ENCODE peak calls at places on chromosomes 6 and 20, in ten cellular contexts. Q is small intestine; A is bronchial epithelial cell; T is PC-3; W is K562; V is CD8-positive, alpha-beta T cell; C is heart left ventricle; H is right lobe of liver; Z is fibroblast of lung; K is CD4-positive, CD25-positive, alpha-beta regulatory T cell. R is an unnamed sample.

GRCh38 chr6:167307342-167307955 is 16.3 kb downstream of the UNC93A start:
- DNase-seq in T (no peak), V (no peak), H (no peak), Q (no peak), K (no peak), C (no peak), W (no peak), A (no peak), Z (no peak), R (no peak)

GRCh38 chr6:50842446-50842845 is 23.8 kb downstream of the TFAP2B start:
- DNase-seq in K (no peak), H (no peak), A (no peak), W (no peak), Z (no peak), T (no peak), V (no peak), C (no peak), Q (no peak), R (no peak)

GRCh38 chr20:23118144-23118543 is 32.0 kb upstream of the CD93 start:
- DNase-seq in V (no peak), A (no peak), H (no peak), Z (no peak), C (no peak), Q (no peak), W (no peak), K (no peak), T (no peak), R (no peak)

GRCh38 chr20:48257833-48258232 is 472.6 kb upstream of the SULF2 start:
- DNase-seq in A (no peak), C (no peak), Z (no peak), V (no peak), K (no peak), T (no peak), Q (no peak), H (no peak), W (no peak), R (no peak)

GRCh38 chr6:147204843-147205311 is 660 bp downstream of the STXBP5 start:
- DNase-seq in V (no peak), Z (no peak), A (peak; percentile 63), K (no peak), Q (no peak), T (peak; percentile 50), W (no peak), H (no peak), C (no peak), R (no peak)

GRCh38 chr20:11274137-11274536 is 600.3 kb upstream of the JAG1 start:
- DNase-seq in K (no peak), Z (peak; percentile 62), W (no peak), T (peak; percentile 89), H (no peak), Q (peak; percentile 72), A (peak; percentile 70), C (no peak), V (no peak), R (peak; percentile 7)

GRCh38 chr6:17940151-17940791 is 47.2 kb downstream of the KIF13A start:
- DNase-seq in A (no peak), V (no peak), C (no peak), K (no peak), T (no peak), H (no peak), Z (no peak), W (no peak), Q (no peak), R (no peak)

GRCh38 chr6:64250126-64250525 is 614.5 kb downstream of the PHF3 start:
- DNase-seq in C (no peak), K (no peak), T (peak; percentile 56), Q (no peak), V (no peak), W (no peak), Z (peak; percentile 11), A (no peak), H (no peak), R (no peak)

GRCh38 chr6:126944512-126944911 is 174.0 kb upstream of the RSPO3 start:
- DNase-seq in Q (no peak), A (no peak), K (no peak), C (no peak), V (no peak), Z (no peak), H (no peak), W (no peak), T (no peak), R (no peak)

DNA sequence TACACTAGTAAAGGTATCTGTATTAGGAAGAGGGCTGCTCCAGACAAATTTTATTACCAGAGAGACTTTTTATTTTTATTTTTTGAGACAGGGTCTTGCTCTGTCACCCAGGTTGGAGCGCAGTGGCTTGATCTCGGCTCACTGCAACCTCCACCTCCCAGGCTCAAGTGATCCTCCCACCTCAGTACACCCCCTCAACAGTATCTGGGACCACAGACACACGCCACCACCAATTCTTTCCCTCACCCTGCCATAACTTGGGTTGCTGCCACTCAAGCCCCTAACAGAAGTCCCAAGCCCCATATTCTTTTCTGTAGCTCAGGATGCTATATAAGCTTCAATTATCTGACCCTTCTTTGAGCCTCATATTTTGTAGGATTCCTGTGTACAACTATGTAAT is 6.9 kb downstream of the BCL2L1 start:
- DNase-seq in Z (no peak), V (no peak), T (no peak), A (no peak), Q (no peak), C (no peak), W (no peak), H (no peak), K (no peak), R (no peak)
- H3K36me3 ChIP-seq in Z (peaks cover 25% of the 10 kb centered on the region), V (peaks cover 8% of the 10 kb centered on the region), T (peaks cover 72% of the 10 kb centered on the region), A (peaks cover 8% of the 10 kb centered on the region), Q (no peaks in the 10 kb centered on the region), C (peaks cover 12% of the 10 kb centered on the region), W (peaks cover 95% of the 10 kb centered on the region), H (no peaks in the 10 kb centered on the region), K (peaks cover 7% of the 10 kb centered on the region), R (peaks cover 98% of the 10 kb centered on the region)

GRCh38 chr6:57262901-57263694 is 41.0 kb upstream of the RAB23 start:
- DNase-seq in W (no peak), Z (peak; percentile 99), T (peak; percentile 78), K (no peak), Q (no peak), H (no peak), C (no peak), A (peak; percentile 49), V (no peak), R (no peak)

GRCh38 chr6:57268294-57268640 is 46.2 kb upstream of the RAB23 start:
- DNase-seq in C (no peak), K (no peak), Z (no peak), W (no peak), H (no peak), T (no peak), A (no peak), Q (no peak), V (no peak), R (no peak)

GRCh38 chr6:57265755-57266221 is 43.7 kb upstream of the RAB23 start:
- DNase-seq in Q (no peak), C (no peak), W (no peak), V (no peak), A (peak; percentile 40), Z (peak; percentile 77), K (no peak), H (no peak), T (peak; percentile 69), R (no peak)

GRCh38 chr6:57262491-57262890 is 40.4 kb upstream of the RAB23 start:
- DNase-seq in C (peak; percentile 46), W (no peak), A (no peak), Q (no peak), V (no peak), K (no peak), T (no peak), Z (peak; percentile 73), H (peak; percentile 47), R (no peak)

DNA sequence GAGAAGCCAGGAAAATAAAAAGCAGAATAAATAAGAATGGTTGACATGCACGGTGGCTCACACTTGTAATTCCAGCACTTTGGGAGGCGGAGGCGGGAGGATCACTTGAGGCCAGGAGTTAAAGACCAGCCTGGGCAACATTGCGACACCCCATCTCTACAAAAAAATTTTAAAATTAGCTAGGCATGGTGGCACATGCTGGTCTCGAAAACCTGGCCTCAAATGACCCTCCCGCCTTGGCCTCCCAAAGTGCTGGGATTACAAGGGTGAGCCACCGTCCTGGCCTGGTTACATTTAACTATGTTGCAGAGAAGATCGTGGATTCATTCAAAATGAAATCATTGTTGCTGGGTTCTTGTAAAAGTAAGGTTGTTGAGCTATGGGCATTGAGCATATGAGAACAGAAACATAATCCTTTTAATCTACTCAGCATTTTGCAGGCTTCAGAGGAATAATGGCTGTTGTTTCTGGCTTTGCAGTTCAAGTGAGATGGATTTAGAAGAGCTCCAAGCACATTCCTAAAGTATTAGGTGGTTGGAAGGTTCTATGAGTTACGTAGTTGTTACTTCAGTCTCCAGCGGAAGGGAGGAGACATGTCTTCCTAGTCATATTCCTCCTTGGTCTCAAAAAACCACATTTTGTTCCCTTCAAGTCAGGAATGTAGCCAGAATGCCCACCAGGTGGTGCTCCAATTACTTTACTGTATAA is 45.6 kb upstream of the RAB23 start:
- DNase-seq in Z (peak; percentile 99), A (peak; percentile 97), K (peak; percentile 5), H (no peak), V (peak; percentile 41), T (peak; percentile 97), W (peak; percentile 46), Q (peak; percentile 12), C (peak; percentile 33), R (peak; percentile 36)
- H3K27me3 ChIP-seq in Z (no peaks in the 10 kb centered on the region), A (no peaks in the 10 kb centered on the region), K (no peaks in the 10 kb centered on the region), H (no peaks in the 10 kb centered on the region), V (no peaks in the 10 kb centered on the region), T (no peaks in the 10 kb centered on the region), W (no peaks in the 10 kb centered on the region), Q (no peaks in the 10 kb centered on the region), C (no peaks in the 10 kb centered on the region), R (no peaks in the 10 kb centered on the region)

GRCh38 chr6:3653528-3654070 is 97.9 kb downstream of the PXDC1 start:
- DNase-seq in Z (no peak), V (no peak), W (no peak), C (no peak), K (no peak), A (no peak), T (no peak), H (no peak), Q (no peak), R (no peak)
- H3K36me3 ChIP-seq in Z (no peaks in the 10 kb centered on the region), V (no peaks in the 10 kb centered on the region), W (no peaks in the 10 kb centered on the region), C (no peaks in the 10 kb centered on the region), K (no peaks in the 10 kb centered on the region), A (no peaks in the 10 kb centered on the region), T (no peaks in the 10 kb centered on the region), H (no peaks in the 10 kb centered on the region), Q (no peaks in the 10 kb centered on the region), R (no peaks in the 10 kb centered on the region)

GRCh38 chr20:46139243-46139889 is 21.3 kb downstream of the CD40 start:
- DNase-seq in K (no peak), C (no peak), V (no peak), W (no peak), H (no peak), T (no peak), Q (no peak), Z (no peak), A (no peak), R (no peak)

GRCh38 chr20:46135856-46136633 is 17.9 kb downstream of the CD40 start:
- DNase-seq in A (no peak), V (no peak), Q (no peak), W (no peak), H (no peak), Z (no peak), T (no peak), C (no peak), K (no peak), R (no peak)

GRCh38 chr20:46139908-46140482 is 21.9 kb downstream of the CD40 start:
- DNase-seq in W (no peak), V (no peak), T (no peak), Q (no peak), H (no peak), A (peak; percentile 81), Z (no peak), C (no peak), K (no peak), R (no peak)

GRCh38 chr20:46134716-46135115 is 16.6 kb downstream of the CD40 start:
- DNase-seq in K (no peak), Z (no peak), W (no peak), A (no peak), C (no peak), H (no peak), T (no peak), Q (no peak), V (no peak), R (no peak)

GRCh38 chr20:46137816-46138215 is 19.7 kb downstream of the CD40 start:
- DNase-seq in W (no peak), K (no peak), A (no peak), V (no peak), H (no peak), T (no peak), Q (no peak), C (no peak), Z (no peak), R (no peak)
- H3K27me3 ChIP-seq in W (peaks cover 55% of the 10 kb centered on the region), K (peaks cover 10% of the 10 kb centered on the region), A (peaks cover 9% of the 10 kb centered on the region), V (no peaks in the 10 kb centered on the region), H (no peaks in the 10 kb centered on the region), T (peaks cover 70% of the 10 kb centered on the region), Q (no peaks in the 10 kb centered on the region), C (peaks cover 33% of the 10 kb centered on the region), Z (peaks cover 20% of the 10 kb centered on the region), R (peaks cover 51% of the 10 kb centered on the region)

R was measured in DND-41.